ENCODE peak calls at places on chromosomes 16 and 17, in five cellular contexts. F is NCI-H460, W is NCI-H2171, X is HTR-8/SVneo, B is NAMALWA. I is an unnamed sample.

GRCh38 chr17:41657936-41658335 is 30.7 kb upstream of the EIF1 start:
- DNase-seq in X (no peak), B (no peak), F (no peak), W (no peak), I (no peak)

GRCh38 chr17:15281909-15282308 is 16.8 kb upstream of the PMP22 start:
- DNase-seq in W (no peak), B (no peak), F (no peak), X (no peak), I (no peak)

GRCh38 chr17:14803781-14804180 is 461.3 kb downstream of the PMP22 start:
- DNase-seq in W (no peak), F (no peak), X (no peak), B (no peak), I (no peak)

GRCh38 chr16:11159189-11159588 is 96.8 kb downstream of the SOCS1 start:
- DNase-seq in B (no peak), F (no peak), W (no peak), X (no peak), I (no peak)

GRCh38 chr16:17612336-17612735 is 141.6 kb upstream of the XYLT1 start:
- DNase-seq in X (no peak), B (no peak), W (no peak), F (no peak), I (no peak)

GRCh38 chr16:75482434-75483205 is 12.6 kb downstream of the CHST6 start:
- DNase-seq in X (no peak), W (no peak), F (no peak), B (no peak), I (no peak)

GRCh38 chr17:261640-262039 is 80.2 kb upstream of the DOC2B start:
- DNase-seq in W (no peak), F (no peak), X (no peak), B (no peak), I (no peak)

GRCh38 chr17:32286518-32286900 is 20.9 kb downstream of the RHBDL3 start:
- DNase-seq in B (no peak), W (no peak), X (no peak), F (no peak), I (no peak)

GRCh38 chr16:27472091-27473020 is 70.4 kb downstream of the IL21R start:
- DNase-seq in F (no peak), W (no peak), X (no peak), B (no peak), I (no peak)

GRCh38 chr17:8651013-8651412 is 20.5 kb upstream of the MYH10 start:
- DNase-seq in W (no peak), X (no peak), B (no peak), F (no peak), I (no peak)

GRCh38 chr16:28974007-28974436 is 556 bp upstream of the SPNS1 start:
- DNase-seq in F (peak; percentile 61), X (peak; percentile 63), W (peak; percentile 54), B (no peak), I (peak; percentile 46)

GRCh38 chr16:76292218-76292617 is 15.0 kb downstream of the CNTNAP4 start:
- DNase-seq in F (no peak), W (peak; percentile 26), B (no peak), X (no peak), I (no peak)

GRCh38 chr17:3529817-3530741 is 27.5 kb downstream of the TRPV3 start:
- DNase-seq in X (no peak), B (no peak), F (no peak), W (no peak), I (no peak)

GRCh38 chr17:51840688-51841087 is 317.8 kb downstream of the CA10 start:
- DNase-seq in B (no peak), X (no peak), W (no peak), F (no peak), I (no peak)

GRCh38 chr16:28494141-28494851 is at the start of gene APOBR:
- DNase-seq in F (no peak), W (no peak), X (no peak), B (peak; percentile 84), I (peak; percentile 86)

GRCh38 chr17:42518046-42518754 is 17.8 kb upstream of the NAGLU start:
- DNase-seq in W (no peak), B (no peak), X (peak; percentile 88), F (peak; percentile 79), I (no peak)

GRCh38 chr16:46883690-46884512 is at the start of gene GPT2:
- DNase-seq in W (peak; percentile 77), B (peak; percentile 94), F (peak; percentile 96), X (peak; percentile 91), I (peak; percentile 91)

GRCh38 chr17:1511756-1512321 is 4.6 kb downstream of the INPP5K start:
- DNase-seq in W (no peak), B (no peak), F (no peak), X (no peak), I (no peak)

I was measured in Kasumi-1.